ENCODE peak calls at places on chromosomes 13 and 19, in eight cellular contexts. G is AG04450; J is stimulated activated CD4-positive, alpha-beta T cell treated with anti-CD3 and anti-CD28 coated beads, Interleukin-2, amount 100 ng/mL, for 48 hours; S is foreskin melanocyte; T is T-helper 22 cell; M is uterus; P is A172; K is H4. N is an unnamed sample.

GRCh38 chr19:48962029-48962848 is 2.9 kb upstream of the FTL start:
- DNase-seq in G (no peak), J (no peak), S (no peak), T (no peak), M (no peak), P (peak), K (peak), N (no peak)

GRCh38 chr19:13172335-13173128 is 22.3 kb downstream of the IER2 start:
- DNase-seq in G (no peak), J (peak), S (peak), T (peak), M (peak), P (peak), K (peak), N (no peak)

GRCh38 chr19:35693835-35694599 is 10.3 kb upstream of the ZBTB32 start:
- DNase-seq in G (peak), J (peak), S (peak), T (peak), M (peak), P (peak), K (peak), N (peak)

GRCh38 chr13:24161010-24161775 is 673 bp downstream of the SPATA13 start:
- DNase-seq in G (no peak), J (peak), S (no peak), T (peak), M (no peak), P (no peak), K (no peak), N (no peak)

GRCh38 chr13:63012016-63012415 is 1596.4 kb upstream of the PCDH20 start:
- DNase-seq in G (no peak), J (no peak), S (no peak), T (no peak), M (no peak), P (no peak), K (no peak), N (no peak)

GRCh38 chr13:19069684-19070397 is 111.8 kb downstream of the TUBA3C start:
- DNase-seq in G (no peak), J (no peak), S (no peak), T (no peak), M (no peak), P (no peak), K (no peak), N (no peak)

GRCh38 chr19:35773020-35773809 is 2.1 kb upstream of the ARHGAP33 start:
- DNase-seq in G (no peak), J (no peak), S (no peak), T (no peak), M (no peak), P (peak), K (no peak), N (no peak)

GRCh38 chr13:40549500-40550094 is 116.8 kb downstream of the FOXO1 start:
- DNase-seq in G (no peak), J (no peak), S (no peak), T (no peak), M (no peak), P (no peak), K (no peak), N (peak)

GRCh38 chr13:44045179-44045562 is 165.5 kb downstream of the LACC1 start:
- DNase-seq in G (no peak), J (no peak), S (no peak), T (no peak), M (no peak), P (no peak), K (no peak), N (no peak)

GRCh38 chr13:103525530-103525929 is 459.3 kb upstream of the SLC10A2 start:
- DNase-seq in G (no peak), J (no peak), S (no peak), T (no peak), M (no peak), P (no peak), K (no peak), N (no peak)

GRCh38 chr19:17659996-17660395 is 28.2 kb downstream of the UNC13A start:
- DNase-seq in G (no peak), J (no peak), S (no peak), T (no peak), M (no peak), P (no peak), K (no peak), N (no peak)